ENCODE peak calls at places on chromosomes 4 and X, in eight cellular contexts. C is lung, R is endodermal cell, W is neural progenitor cell, P is heart left ventricle, Y is right lobe of liver, G is tibial nerve, T is mesenchymal stem cell. M is an unnamed sample.

GRCh38 chr4:56637791-56638190 is 43.3 kb downstream of the HOPX start:
- DNase-seq in W (no peak), T (no peak), G (no peak), R (no peak), P (no peak), C (no peak), Y (no peak), M (no peak)

GRCh38 chr4:186829740-186830449 is 106.2 kb upstream of the FAT1 start:
- DNase-seq in Y (no peak), R (no peak), C (no peak), T (peak; percentile 92), G (no peak), P (no peak), W (no peak), M (no peak)

GRCh38 chrX:106999002-106999975 is 723 bp downstream of the MORC4 start:
- DNase-seq in G (peak; percentile 49), T (peak; percentile 59), P (peak; percentile 48), Y (peak; percentile 66), C (peak; percentile 43), R (peak; percentile 70), W (peak; percentile 60), M (no peak)

GRCh38 chrX:70921709-70922352 is 9.1 kb downstream of the SLC7A3 start:
- DNase-seq in T (no peak), R (no peak), W (no peak), C (no peak), Y (no peak), P (no peak), G (no peak), M (no peak)

GRCh38 chr4:48832571-48832970 is 1.7 kb downstream of the OCIAD1 start:
- DNase-seq in R (no peak), Y (no peak), P (no peak), G (no peak), C (no peak), T (no peak), W (no peak), M (no peak)

GRCh38 chr4:38056024-38056685 is 96.0 kb downstream of the PTTG2 start:
- DNase-seq in C (no peak), W (no peak), T (no peak), G (no peak), R (no peak), Y (no peak), P (no peak), M (no peak)

GRCh38 chr4:130359537-130359936 is 1263.6 kb downstream of the C4orf33 start:
- DNase-seq in G (no peak), Y (no peak), T (peak; percentile 21), P (no peak), C (no peak), W (peak; percentile 24), R (no peak), M (no peak)

GRCh38 chrX:151759041-151759440 is 24.5 kb downstream of the CNGA2 start:
- DNase-seq in T (no peak), P (no peak), C (no peak), R (no peak), W (no peak), G (no peak), Y (no peak), M (no peak)

GRCh38 chr4:56686537-56687231 is 5.6 kb upstream of the HOPX start:
- DNase-seq in C (no peak), W (no peak), Y (no peak), R (no peak), G (no peak), P (no peak), T (no peak), M (no peak)

GRCh38 chr4:55359397-55359916 is 13.4 kb downstream of the SRD5A3 start:
- DNase-seq in T (no peak), G (peak; percentile 24), P (peak; percentile 44), W (no peak), R (no peak), C (no peak), Y (no peak), M (no peak)

GRCh38 chrX:49172280-49172780 is 632 bp downstream of the PLP2 start:
- DNase-seq in C (peak; percentile 70), T (peak; percentile 49), W (no peak), Y (peak; percentile 84), G (peak; percentile 55), R (no peak), P (peak; percentile 77), M (no peak)

GRCh38 chr4:31518796-31519250 is 798.7 kb downstream of the PCDH7 start:
- DNase-seq in P (no peak), G (no peak), W (no peak), C (no peak), T (peak; percentile 76), Y (no peak), R (no peak), M (no peak)

GRCh38 chr4:101020956-101021355 is 326.4 kb downstream of the PPP3CA start:
- DNase-seq in P (no peak), Y (no peak), W (no peak), G (no peak), T (peak; percentile 79), R (peak; percentile 49), C (no peak), M (no peak)

DNA sequence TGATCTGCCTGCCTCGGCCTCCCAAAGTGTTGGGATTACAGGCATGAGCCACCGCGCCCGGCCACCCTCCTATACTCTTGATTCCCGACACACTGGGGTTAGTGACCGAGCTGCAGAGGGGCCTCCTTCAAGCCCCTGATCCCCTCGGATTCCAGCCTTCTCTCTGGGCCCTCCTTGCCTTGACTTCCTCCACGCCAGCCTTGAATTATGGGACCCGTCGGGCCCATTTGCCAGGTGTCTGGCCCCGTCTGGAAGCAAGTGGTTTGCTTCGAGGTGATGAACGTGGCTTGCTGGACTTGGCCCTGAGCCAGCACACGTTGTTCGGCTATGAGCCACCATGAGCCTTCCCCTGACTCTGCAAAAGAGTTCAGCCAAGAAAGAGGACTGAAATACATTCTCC is 37.4 kb upstream of the GRPEL1 start:
- DNase-seq in W (no peak), C (no peak), P (no peak), T (no peak), G (no peak), R (peak; percentile 17), Y (peak; percentile 53), M (no peak)
- H3K4me1 ChIP-seq in W (peaks cover 5% of the 10 kb centered on the region), C (no peaks in the 10 kb centered on the region), P (peaks cover 5% of the 10 kb centered on the region), T (peaks cover 20% of the 10 kb centered on the region), G (peaks cover 18% of the 10 kb centered on the region), R (no peaks in the 10 kb centered on the region), Y (peaks cover 8% of the 10 kb centered on the region), M (peaks cover 6% of the 10 kb centered on the region)

GRCh38 chr4:116668190-116668589 is 417.2 kb downstream of the TRAM1L1 start:
- DNase-seq in P (no peak), R (peak; percentile 57), T (no peak), G (no peak), W (peak; percentile 16), C (no peak), Y (no peak), M (no peak)
- H3K27ac ChIP-seq in P (no peak overlapping the region), R (no peak overlapping the region), T (no peak overlapping the region), G (no peak overlapping the region), W (no peak overlapping the region), C (no peak overlapping the region), Y (no peak overlapping the region), M (no peak overlapping the region)

GRCh38 chrX:119549327-119550016 is 15.7 kb downstream of the STEEP1 start:
- DNase-seq in W (no peak), R (no peak), C (no peak), Y (no peak), P (no peak), G (no peak), T (no peak), M (no peak)
- H3K4me3 ChIP-seq in W (no peak overlapping the region), R (no peak overlapping the region), C (no peak overlapping the region), Y (no peak overlapping the region), P (no peak overlapping the region), G (no peak overlapping the region), T (no peak overlapping the region), M (no peak overlapping the region)

GRCh38 chr4:87056884-87057283 is 122.1 kb downstream of the AFF1 start:
- DNase-seq in T (no peak), P (no peak), C (no peak), W (no peak), G (no peak), R (no peak), Y (no peak), M (no peak)

GRCh38 chr4:87058272-87059073 is 123.7 kb downstream of the AFF1 start:
- DNase-seq in T (peak; percentile 47), P (peak; percentile 43), Y (no peak), R (peak; percentile 86), W (peak; percentile 72), G (no peak), C (no peak), M (no peak)

GRCh38 chr4:87055340-87055739 is 120.5 kb downstream of the AFF1 start:
- DNase-seq in R (no peak), G (no peak), W (no peak), Y (no peak), C (no peak), T (no peak), P (no peak), M (no peak)

GRCh38 chr4:87054900-87055299 is 120.1 kb downstream of the AFF1 start:
- DNase-seq in Y (no peak), G (no peak), W (no peak), R (no peak), C (no peak), T (no peak), P (no peak), M (no peak)

GRCh38 chr4:87057835-87058234 is 123.0 kb downstream of the AFF1 start:
- DNase-seq in R (no peak), P (no peak), C (no peak), G (no peak), Y (no peak), W (no peak), T (no peak), M (no peak)
- H3K4me1 ChIP-seq in R (peaks cover 5% of the 10 kb centered on the region), P (peaks cover 60% of the 10 kb centered on the region), C (peaks cover 35% of the 10 kb centered on the region), G (peaks cover 62% of the 10 kb centered on the region), Y (peaks cover 13% of the 10 kb centered on the region), W (peaks cover 72% of the 10 kb centered on the region), T (peaks cover 10% of the 10 kb centered on the region), M (peaks cover 15% of the 10 kb centered on the region)

GRCh38 chr4:24970635-24971034 is 57.8 kb upstream of the CCDC149 start:
- DNase-seq in W (no peak), C (no peak), P (no peak), G (no peak), T (no peak), R (peak; percentile 48), Y (no peak), M (no peak)

GRCh38 chr4:24975505-24975904 is 55.2 kb downstream of the LGI2 start:
- DNase-seq in C (no peak), W (no peak), T (no peak), Y (no peak), R (peak; percentile 10), P (no peak), G (no peak), M (no peak)

GRCh38 chr4:24971192-24971591 is 58.4 kb upstream of the CCDC149 start:
- DNase-seq in T (no peak), G (no peak), Y (no peak), P (no peak), C (no peak), W (no peak), R (peak; percentile 21), M (no peak)

GRCh38 chr4:24974252-24974580 is 56.5 kb downstream of the LGI2 start:
- DNase-seq in P (no peak), Y (no peak), G (no peak), C (no peak), T (no peak), R (no peak), W (no peak), M (no peak)

GRCh38 chr4:24973471-24974251 is 57.1 kb downstream of the LGI2 start:
- DNase-seq in W (no peak), G (peak; percentile 15), Y (peak; percentile 85), P (peak; percentile 75), T (no peak), R (peak; percentile 45), C (peak; percentile 72), M (no peak)
- H3K27ac ChIP-seq in W (no peak overlapping the region), G (no peak overlapping the region), Y (peak overlapping the region; percentile 26), P (no peak overlapping the region), T (peak overlapping the region; percentile 62), R (no peak overlapping the region), C (peak overlapping the region; percentile 5), M (no peak overlapping the region)

M was measured in RWPE2.